ENCODE peak calls at places on chromosomes 4 and X, in nine cellular contexts. L, G, R, K, A, W, J, O and N are unnamed samples.

GRCh38 chr4:168109527-168109926 is 17.2 kb downstream of the ANXA10 start:
- DNase-seq in L (no peak), G (no peak), R (no peak), K (no peak), A (no peak), W (no peak), J (no peak), O (no peak), N (no peak)

GRCh38 chrX:28843817-28844216 is 256.6 kb downstream of the IL1RAPL1 start:
- DNase-seq in L (no peak), G (no peak), R (no peak), K (no peak), A (no peak), W (no peak), J (no peak), O (no peak), N (no peak)

GRCh38 chr4:54661686-54662085 is 3.9 kb downstream of the KIT start:
- DNase-seq in L (peak), G (no peak), R (peak), K (no peak), A (no peak), W (no peak), J (no peak), O (peak), N (peak)

GRCh38 chr4:138275946-138276621 is 33.9 kb upstream of the SLC7A11 start:
- DNase-seq in L (peak), G (no peak), R (peak), K (no peak), A (no peak), W (no peak), J (no peak), O (peak), N (peak)

GRCh38 chrX:70132877-70133302 is 357 bp upstream of the IGBP1 start:
- DNase-seq in L (no peak), G (no peak), R (peak), K (no peak), A (no peak), W (no peak), J (no peak), O (no peak), N (no peak)

GRCh38 chrX:1390621-1391369 is 1.1 kb downstream of the SLC25A6 start:
- DNase-seq in L (no peak), G (peak), R (no peak), K (peak), A (peak), W (peak), J (no peak), O (no peak), N (no peak)

GRCh38 chrX:147876849-147877646 is 34.7 kb upstream of the FMR1 start:
- DNase-seq in L (no peak), G (no peak), R (no peak), K (no peak), A (no peak), W (no peak), J (no peak), O (no peak), N (no peak)

GRCh38 chrX:143683486-143683885 is 37.1 kb downstream of the SPANXN2 start:
- DNase-seq in L (no peak), G (no peak), R (no peak), K (no peak), A (no peak), W (no peak), J (no peak), O (no peak), N (no peak)

GRCh38 chr4:94918543-94918942 is 160.8 kb downstream of the BMPR1B start:
- DNase-seq in L (no peak), G (no peak), R (no peak), K (no peak), A (no peak), W (no peak), J (no peak), O (no peak), N (no peak)

GRCh38 chr4:173346074-173346473 is 11.9 kb upstream of the HMGB2 start:
- DNase-seq in L (no peak), G (no peak), R (peak), K (no peak), A (no peak), W (no peak), J (no peak), O (peak), N (peak)

GRCh38 chr4:8790749-8791148 is 80.9 kb downstream of the HMX1 start:
- DNase-seq in L (no peak), G (no peak), R (no peak), K (no peak), A (no peak), W (no peak), J (no peak), O (no peak), N (no peak)

GRCh38 chr4:107710493-107711459 is 9.3 kb downstream of the PAPSS1 start:
- DNase-seq in L (no peak), G (no peak), R (no peak), K (no peak), A (no peak), W (no peak), J (no peak), O (no peak), N (no peak)

GRCh38 chr4:137700751-137701150 is 168.5 kb upstream of the PCDH18 start:
- DNase-seq in L (no peak), G (no peak), R (no peak), K (peak), A (no peak), W (no peak), J (no peak), O (peak), N (no peak)

GRCh38 chrX:1420371-1420770 is 28.5 kb upstream of the SLC25A6 start:
- DNase-seq in L (no peak), G (peak), R (no peak), K (peak), A (no peak), W (no peak), J (no peak), O (no peak), N (no peak)

GRCh38 chrX:30735839-30736238 is 82.6 kb downstream of the GK start:
- DNase-seq in L (peak), G (no peak), R (peak), K (no peak), A (no peak), W (peak), J (peak), O (peak), N (peak)

GRCh38 chrX:14491689-14492088 is 37.6 kb upstream of the GLRA2 start:
- DNase-seq in L (no peak), G (no peak), R (no peak), K (no peak), A (no peak), W (no peak), J (no peak), O (no peak), N (no peak)

GRCh38 chrX:14497184-14497666 is 32.1 kb upstream of the GLRA2 start:
- DNase-seq in L (no peak), G (no peak), R (no peak), K (no peak), A (no peak), W (no peak), J (no peak), O (peak), N (peak)

GRCh38 chrX:14501312-14501711 is 28.0 kb upstream of the GLRA2 start:
- DNase-seq in L (no peak), G (no peak), R (no peak), K (no peak), A (no peak), W (no peak), J (no peak), O (no peak), N (no peak)

DNA sequence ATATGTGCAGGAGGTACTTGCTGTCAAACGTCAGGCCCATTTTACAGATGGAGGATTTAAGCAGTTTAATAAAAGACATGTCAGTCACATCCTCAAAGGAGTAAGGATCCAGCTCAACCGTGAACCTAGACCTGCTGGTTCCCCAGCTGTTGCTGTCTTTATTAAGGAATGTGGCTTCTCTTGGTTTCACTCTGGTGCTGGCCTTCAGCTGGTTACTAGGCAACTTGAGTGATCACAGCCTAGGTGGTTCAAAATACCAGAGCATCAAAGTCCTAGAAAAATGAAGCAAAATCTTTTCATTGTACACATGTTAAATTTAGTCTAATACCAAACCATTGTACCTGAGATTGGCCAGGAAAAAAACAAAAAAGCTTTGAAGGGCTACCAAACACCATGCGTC is 32.7 kb upstream of the GLRA2 start:
- DNase-seq in L (no peak), G (no peak), R (no peak), K (no peak), A (no peak), W (no peak), J (no peak), O (no peak), N (no peak)
- H3K4me3 ChIP-seq in L (no peak), G (no peak), R (no peak), K (peak), A (peak), W (no peak), J (peak), O (no peak), N (peak)

GRCh38 chrX:141669689-141670088 is 28.9 kb downstream of the SPANXD start:
- DNase-seq in L (no peak), G (no peak), R (peak), K (no peak), A (no peak), W (no peak), J (no peak), O (no peak), N (peak)
- TF ChIP-seq CTCF in L (no peak), G (no peak), R (no peak), K (no peak), A (no peak), W (no peak), J (no peak), O (no peak), N (no peak)

GRCh38 chr4:46388860-46389259 is 1.1 kb downstream of the GABRA2 start:
- DNase-seq in L (no peak), G (no peak), R (no peak), K (no peak), A (no peak), W (no peak), J (no peak), O (peak), N (peak)

GRCh38 chr4:46386570-46386969 is 3.4 kb downstream of the GABRA2 start:
- DNase-seq in L (no peak), G (no peak), R (no peak), K (no peak), A (no peak), W (peak), J (no peak), O (peak), N (peak)

GRCh38 chr4:46387956-46388355 is 2.0 kb downstream of the GABRA2 start:
- DNase-seq in L (no peak), G (no peak), R (no peak), K (no peak), A (no peak), W (no peak), J (no peak), O (peak), N (no peak)

GRCh38 chr4:46390353-46391058 is 578 bp upstream of the GABRA2 start:
- DNase-seq in L (no peak), G (peak), R (no peak), K (no peak), A (no peak), W (peak), J (no peak), O (peak), N (no peak)

DNA sequence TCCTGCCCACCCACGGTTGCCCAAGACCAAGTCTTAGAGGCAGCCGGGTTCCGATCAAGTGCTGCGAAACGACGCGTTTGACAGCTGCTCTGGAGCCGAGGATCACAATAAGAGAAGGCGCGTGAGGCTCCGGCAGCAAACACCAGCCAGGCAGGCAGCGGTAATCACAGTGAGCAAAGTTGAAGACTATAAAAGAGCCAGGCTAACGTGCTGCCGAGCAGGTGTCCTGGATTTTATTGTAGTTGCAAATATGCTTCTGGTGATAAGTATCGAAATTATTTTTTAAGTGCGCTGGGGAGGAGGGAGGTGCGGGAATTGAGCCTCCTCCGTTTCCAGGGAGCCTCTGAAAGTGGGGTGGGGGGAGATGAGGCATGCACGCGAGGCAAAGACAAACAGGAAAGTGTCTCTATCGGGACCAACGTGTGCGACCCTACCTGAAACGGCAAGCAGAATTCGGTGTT is 597 bp downstream of the GABRA2 start:
- DNase-seq in L (no peak), G (no peak), R (no peak), K (no peak), A (no peak), W (peak), J (no peak), O (peak), N (peak)
- H3K4me3 ChIP-seq in L (no peak), G (peak), R (no peak), K (peak), A (no peak), W (peak), J (peak), O (peak), N (peak)

GRCh38 chrX:140503714-140504351 is 1.0 kb downstream of the SOX3 start:
- DNase-seq in L (no peak), G (peak), R (peak), K (no peak), A (no peak), W (no peak), J (no peak), O (no peak), N (no peak)
- TF ChIP-seq CTCF in L (no peak), G (no peak), R (no peak), K (no peak), A (peak), W (no peak), J (peak), O (no peak), N (no peak)

GRCh38 chr4:80208606-80209005 is 11.3 kb downstream of the PRDM8 start:
- DNase-seq in L (no peak), G (no peak), R (no peak), K (no peak), A (no peak), W (no peak), J (no peak), O (no peak), N (no peak)

GRCh38 chr4:80207664-80208063 is 10.4 kb downstream of the PRDM8 start:
- DNase-seq in L (no peak), G (no peak), R (no peak), K (no peak), A (no peak), W (no peak), J (no peak), O (no peak), N (no peak)

GRCh38 chr4:80207172-80207583 is 9.9 kb downstream of the PRDM8 start:
- DNase-seq in L (no peak), G (peak), R (no peak), K (no peak), A (no peak), W (no peak), J (no peak), O (no peak), N (no peak)

GRCh38 chr4:80206111-80206510 is 8.8 kb downstream of the PRDM8 start:
- DNase-seq in L (no peak), G (no peak), R (no peak), K (no peak), A (no peak), W (no peak), J (no peak), O (no peak), N (no peak)

DNA sequence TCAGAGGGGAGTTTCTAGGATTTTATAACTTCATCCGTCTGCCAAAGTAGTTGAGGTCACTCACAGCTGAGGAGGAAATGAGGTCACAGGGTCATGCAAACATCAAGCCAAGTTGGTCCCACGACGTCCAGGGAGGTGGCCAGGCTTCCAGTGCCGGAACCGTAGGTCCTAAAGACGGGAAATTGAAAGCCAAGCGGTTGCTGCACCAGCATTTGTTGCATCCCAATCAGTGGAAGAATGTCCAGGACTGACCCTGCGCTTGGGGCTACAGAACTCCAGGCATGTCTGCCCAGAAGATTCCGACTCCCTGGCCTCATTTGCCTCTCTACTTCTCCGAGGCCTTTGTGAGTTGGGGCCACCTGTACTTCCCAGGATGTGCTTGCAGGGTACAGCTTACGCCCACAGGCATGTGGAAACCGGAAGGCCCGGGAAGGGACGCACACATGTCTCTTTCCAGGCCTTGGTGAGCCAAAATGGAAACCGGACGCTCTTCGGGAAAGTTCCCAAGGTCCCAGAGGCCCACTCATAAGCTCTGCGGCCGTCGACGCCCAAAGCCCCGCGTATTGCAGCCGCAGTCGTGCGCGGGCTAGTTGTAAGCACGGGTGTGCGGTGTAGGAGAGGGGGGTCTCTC is 9.4 kb downstream of the PRDM8 start:
- DNase-seq in L (no peak), G (no peak), R (no peak), K (no peak), A (no peak), W (no peak), J (no peak), O (peak), N (peak)
- H3K4me3 ChIP-seq in L (no peak), G (no peak), R (no peak), K (no peak), A (no peak), W (no peak), J (peak), O (no peak), N (no peak)

GRCh38 chrX:11113731-11114130 is 2.6 kb downstream of the HCCS start:
- DNase-seq in L (no peak), G (no peak), R (peak), K (no peak), A (no peak), W (no peak), J (no peak), O (peak), N (peak)

GRCh38 chrX:11109968-11110367 is 1.2 kb upstream of the HCCS start:
- DNase-seq in L (no peak), G (no peak), R (no peak), K (no peak), A (no peak), W (no peak), J (no peak), O (no peak), N (no peak)

GRCh38 chrX:11111947-11112346 is 815 bp downstream of the HCCS start:
- DNase-seq in L (no peak), G (no peak), R (no peak), K (no peak), A (no peak), W (no peak), J (no peak), O (no peak), N (peak)

GRCh38 chrX:11108253-11108941 is 2.7 kb upstream of the HCCS start:
- DNase-seq in L (no peak), G (no peak), R (no peak), K (no peak), A (no peak), W (no peak), J (no peak), O (no peak), N (no peak)

GRCh38 chrX:11111038-11111851 is at the start of gene HCCS:
- DNase-seq in L (no peak), G (peak), R (peak), K (peak), A (peak), W (peak), J (peak), O (peak), N (peak)
- TF ChIP-seq CTCF in L (no peak), G (no peak), R (no peak), K (no peak), A (no peak), W (no peak), J (no peak), O (peak), N (no peak)